ENCODE peak calls at places on chromosomes 2 and 18, in eight cellular contexts. H is NCI-H1694; K is stimulated activated effector memory CD8-positive, alpha-beta T cell treated with anti-CD3 and anti-CD28 coated beads, Interleukin-12 subunit alpha, Interleukin-12 subunit beta, amount 100 ng/mL, for 72 hours; E is HTR-8/SVneo; O is AG20443; N is HT1080; B is type B pancreatic cell; A is dermis microvascular lymphatic vessel endothelial cell. Y is an unnamed sample.

GRCh38 chr18:6741290-6741689 is 11.8 kb downstream of the ARHGAP28 start:
- DNase-seq in O (peak), K (no peak), N (peak), B (no peak), H (no peak), A (peak), E (peak), Y (no peak)

GRCh38 chr2:235268535-235268934 is 225.3 kb upstream of the AGAP1 start:
- DNase-seq in H (no peak), N (no peak), A (no peak), K (no peak), B (no peak), O (peak), E (peak), Y (no peak)

GRCh38 chr2:169513926-169514325 is 4.4 kb downstream of the KLHL41 start:
- DNase-seq in A (peak), N (no peak), E (no peak), K (no peak), B (no peak), H (no peak), O (no peak), Y (no peak)

GRCh38 chr2:198134287-198134955 is 330.0 kb downstream of the PLCL1 start:
- DNase-seq in K (no peak), A (no peak), B (no peak), H (no peak), E (no peak), N (no peak), O (peak), Y (no peak)

GRCh38 chr2:101949304-101949703 is 42.5 kb upstream of the IL1R2 start:
- DNase-seq in K (no peak), H (no peak), A (no peak), B (no peak), O (no peak), E (no peak), N (no peak), Y (no peak)

GRCh38 chr2:228841475-228841874 is 429.6 kb downstream of the PID1 start:
- DNase-seq in K (no peak), O (peak), B (no peak), N (no peak), E (no peak), A (no peak), H (no peak), Y (no peak)

GRCh38 chr2:171712051-171712450 is 24.8 kb downstream of the DYNC1I2 start:
- DNase-seq in E (peak), O (peak), N (peak), K (no peak), A (peak), H (no peak), B (no peak), Y (no peak)

GRCh38 chr18:715626-716025 is 3.2 kb upstream of the ENOSF1 start:
- DNase-seq in N (peak), E (no peak), B (no peak), K (no peak), O (peak), H (no peak), A (no peak), Y (no peak)

Y was measured in coronary artery.